ENCODE peak calls at places on chromosomes 3 and 15, in five cellular contexts. L, A, X, B and H are unnamed samples.

GRCh38 chr3:14377838-14378169 is 24.6 kb upstream of the SLC6A6 start:
- DNase-seq in L (no peak), A (peak), X (no peak), B (no peak), H (peak)

GRCh38 chr3:196969001-196969659 is 497 bp upstream of the PIGZ start:
- DNase-seq in L (peak), A (no peak), X (no peak), B (no peak), H (peak)

GRCh38 chr15:29686079-29686425 is 136.2 kb downstream of the TJP1 start:
- DNase-seq in L (no peak), A (no peak), X (no peak), B (no peak), H (no peak)

GRCh38 chr3:108202834-108203233 is 19.4 kb downstream of the IFT57 start:
- DNase-seq in L (no peak), A (no peak), X (peak), B (no peak), H (peak)

GRCh38 chr3:24264748-24265158 is 229.9 kb downstream of the THRB start:
- DNase-seq in L (peak), A (no peak), X (peak), B (peak), H (peak)

GRCh38 chr15:66752078-66752477 is 50.0 kb downstream of the SMAD6 start:
- DNase-seq in L (no peak), A (no peak), X (no peak), B (no peak), H (no peak)

GRCh38 chr15:99059010-99059981 is 45.6 kb upstream of the SYNM start:
- DNase-seq in L (peak), A (no peak), X (peak), B (peak), H (peak)

GRCh38 chr15:70870066-70870465 is 16.1 kb upstream of the LARP6 start:
- DNase-seq in L (peak), A (no peak), X (no peak), B (no peak), H (peak)

GRCh38 chr3:15513810-15514662 is 7.5 kb downstream of the COLQ start:
- DNase-seq in L (no peak), A (no peak), X (no peak), B (no peak), H (no peak)

GRCh38 chr3:177641206-177641605 is 443.9 kb upstream of the TBL1XR1 start:
- DNase-seq in L (no peak), A (no peak), X (no peak), B (no peak), H (no peak)

GRCh38 chr15:38069001-38069400 is 134.6 kb downstream of the TMCO5A start:
- DNase-seq in L (peak), A (peak), X (peak), B (no peak), H (peak)

GRCh38 chr3:14520149-14520548 is 20.0 kb downstream of the GRIP2 start:
- DNase-seq in L (no peak), A (no peak), X (no peak), B (no peak), H (no peak)

GRCh38 chr15:73051402-73051810 is 857 bp upstream of the NEO1 start:
- DNase-seq in L (peak), A (no peak), X (no peak), B (no peak), H (no peak)

GRCh38 chr15:29988689-29989088 is 94.1 kb upstream of the GOLGA8J start:
- DNase-seq in L (no peak), A (no peak), X (no peak), B (no peak), H (no peak)

GRCh38 chr3:99332276-99332675 is 306.1 kb upstream of the COL8A1 start:
- DNase-seq in L (no peak), A (no peak), X (no peak), B (no peak), H (no peak)
- TF ChIP-seq MAX in L (no peak), A (no peak), X (no peak), B (no peak), H (no peak)

GRCh38 chr3:141383555-141384129 is 15.3 kb downstream of the ZBTB38 start:
- DNase-seq in L (no peak), A (no peak), X (no peak), B (no peak), H (no peak)
- H3K4me3 ChIP-seq in L (no peak), A (peak), X (no peak), B (no peak), H (no peak)

GRCh38 chr15:89122532-89123525 is 34.6 kb downstream of the ABHD2 start:
- DNase-seq in L (no peak), A (no peak), X (no peak), B (no peak), H (no peak)
- TF ChIP-seq MAX in L (no peak), A (no peak), X (no peak), B (no peak), H (no peak)

DNA sequence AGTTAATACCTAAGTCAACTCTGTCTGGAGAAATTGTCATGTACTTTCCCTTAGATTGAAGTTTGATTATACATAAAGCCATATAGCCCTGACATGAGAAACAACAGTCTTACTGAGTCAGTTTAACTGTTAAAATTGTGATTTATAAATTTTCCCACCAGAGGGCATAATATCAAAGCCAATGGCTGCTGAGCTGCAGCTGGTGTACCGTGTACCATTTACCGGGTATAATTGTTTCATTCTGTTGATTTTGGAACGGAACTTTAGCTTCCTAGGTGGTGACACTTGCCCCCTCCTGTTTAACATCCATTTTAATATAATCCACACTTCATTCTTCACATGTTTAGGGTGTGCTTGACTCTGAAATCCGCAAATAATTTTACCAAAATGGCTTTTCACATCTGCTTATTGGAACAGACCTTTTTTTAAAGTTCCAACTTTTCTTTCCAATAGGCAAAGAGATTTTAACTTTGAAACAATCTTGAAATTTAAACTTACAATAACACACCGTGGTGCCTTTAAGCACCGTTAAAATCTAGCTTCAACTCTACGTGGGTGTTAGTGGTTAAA is 72.8 kb downstream of the SLC9A9 start:
- DNase-seq in L (peak), A (no peak), X (peak), B (peak), H (peak)
- H3K4me3 ChIP-seq in L (no peak), A (no peak), X (no peak), B (no peak), H (no peak)

DNA sequence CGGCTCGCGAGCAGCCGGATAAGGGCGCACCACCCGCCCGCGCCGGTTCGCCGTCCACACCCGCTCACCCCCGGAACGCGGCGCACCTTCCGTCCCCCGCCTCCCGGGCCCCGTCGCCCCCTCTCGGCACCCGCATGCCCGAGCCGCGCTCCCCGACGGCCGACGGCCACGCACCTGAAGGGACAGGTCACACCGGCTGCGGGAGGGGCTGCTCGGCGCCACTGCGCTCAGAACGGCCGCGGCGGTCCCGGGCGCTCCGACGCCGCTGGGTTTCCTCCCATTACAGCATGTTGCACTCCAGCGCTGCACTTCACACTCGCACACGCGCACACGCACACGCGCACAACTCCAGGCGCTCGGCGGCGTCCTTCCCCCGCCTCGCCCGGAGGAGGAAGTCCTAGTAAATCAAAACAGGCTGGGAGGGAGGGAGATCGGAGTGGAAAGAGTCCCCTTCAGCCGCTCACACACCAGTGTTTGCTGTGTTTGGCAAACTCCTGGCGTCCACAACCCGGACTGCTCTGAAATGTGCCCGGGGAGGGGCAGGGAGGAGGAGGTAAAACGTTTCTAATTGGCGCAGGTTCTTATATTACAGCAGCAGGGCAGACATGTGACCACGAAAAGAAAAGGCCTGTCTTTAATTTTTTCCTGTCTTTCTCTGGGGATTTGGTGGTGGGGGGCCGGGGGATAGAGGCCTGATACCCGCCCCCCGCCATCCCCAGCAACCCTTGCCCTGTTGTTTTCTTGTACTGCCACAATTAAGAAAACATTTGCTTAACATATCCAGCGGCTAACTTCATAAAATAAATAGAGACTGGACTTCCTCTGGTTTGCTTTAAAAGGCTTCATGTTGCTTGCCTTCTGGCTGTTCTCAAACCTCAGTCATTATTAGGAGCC is 76.8 kb upstream of the VGLL4 start:
- DNase-seq in L (peak), A (no peak), X (peak), B (peak), H (peak)
- TF ChIP-seq MAX in L (peak), A (no peak), X (peak), B (peak), H (peak)

DNA sequence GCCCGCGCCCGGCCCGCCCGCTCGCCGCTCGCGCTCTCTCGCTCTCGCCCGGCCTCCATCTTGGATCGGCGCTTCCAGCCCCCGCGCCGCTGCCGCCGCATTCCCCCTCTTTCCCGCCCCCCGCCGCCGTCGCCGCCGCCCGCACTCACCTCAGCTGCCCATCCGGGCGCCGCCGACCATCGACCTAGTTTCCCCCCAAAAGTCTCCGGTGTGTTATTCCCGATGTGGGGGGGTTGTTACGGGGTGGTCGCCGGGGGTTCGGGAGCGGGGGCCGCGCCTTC is 192 bp downstream of the STAG1 start:
- DNase-seq in L (peak), A (no peak), X (no peak), B (no peak), H (no peak)
- H3K4me3 ChIP-seq in L (peak), A (peak), X (peak), B (peak), H (peak)

GRCh38 chr3:78139166-78139565 is 1099.3 kb downstream of the ROBO2 start:
- DNase-seq in L (no peak), A (no peak), X (no peak), B (no peak), H (no peak)
- TF ChIP-seq MAX in L (no peak), A (no peak), X (no peak), B (no peak), H (no peak)

GRCh38 chr15:80247320-80247719 is 4.7 kb downstream of the CTXND1 start:
- DNase-seq in L (no peak), A (no peak), X (no peak), B (no peak), H (no peak)

GRCh38 chr15:80250614-80251504 is 1.2 kb downstream of the CTXND1 start:
- DNase-seq in L (peak), A (no peak), X (no peak), B (no peak), H (no peak)

GRCh38 chr15:80252281-80252619 is 237 bp upstream of the CTXND1 start:
- DNase-seq in L (no peak), A (no peak), X (no peak), B (no peak), H (no peak)

GRCh38 chr15:80251505-80252280 is at the start of gene CTXND1:
- DNase-seq in L (peak), A (no peak), X (no peak), B (no peak), H (no peak)

GRCh38 chr15:80249973-80250372 is 2.0 kb downstream of the CTXND1 start:
- DNase-seq in L (no peak), A (no peak), X (no peak), B (no peak), H (no peak)
- H3K4me3 ChIP-seq in L (no peak), A (no peak), X (no peak), B (no peak), H (no peak)

GRCh38 chr3:188685789-188686188 is 486.0 kb upstream of the TPRG1 start:
- DNase-seq in L (no peak), A (no peak), X (no peak), B (no peak), H (no peak)

GRCh38 chr3:188682316-188682715 is 489.5 kb upstream of the TPRG1 start:
- DNase-seq in L (no peak), A (no peak), X (no peak), B (no peak), H (no peak)

GRCh38 chr3:188686319-188686718 is 485.5 kb upstream of the TPRG1 start:
- DNase-seq in L (no peak), A (no peak), X (no peak), B (no peak), H (peak)

GRCh38 chr3:188680189-188680588 is 491.6 kb upstream of the TPRG1 start:
- DNase-seq in L (no peak), A (no peak), X (no peak), B (no peak), H (no peak)

GRCh38 chr3:188683032-188683491 is 488.7 kb upstream of the TPRG1 start:
- DNase-seq in L (no peak), A (no peak), X (no peak), B (no peak), H (no peak)
- TF ChIP-seq MAX in L (no peak), A (no peak), X (no peak), B (no peak), H (no peak)

GRCh38 chr15:40472171-40472727 is 1.5 kb downstream of the CHST14 start:
- DNase-seq in L (no peak), A (no peak), X (no peak), B (no peak), H (no peak)
- H3K4me3 ChIP-seq in L (peak), A (peak), X (peak), B (peak), H (peak)